ENCODE peak calls at places on chromosomes 13 and 19, in four cellular contexts. V is breast epithelium, O is thoracic aorta, H is upper lobe of left lung. A is an unnamed sample.
A peak's percentile ranks its signal among the peaks of the same experiment; 100 is the strongest.

GRCh38 chr19:48064509-48064908 is 20.6 kb upstream of the CABP5 start:
- DNase-seq in O (no peak), V (no peak), H (no peak), A (no peak)

GRCh38 chr19:32232449-32232848 is 113.0 kb upstream of the ZNF507 start:
- DNase-seq in H (no peak), O (no peak), V (no peak), A (no peak)

GRCh38 chr13:99207511-99207910 is 6.9 kb downstream of the UBAC2 start:
- DNase-seq in V (no peak), O (no peak), H (no peak), A (no peak)

GRCh38 chr13:44040754-44041100 is 161.0 kb downstream of the LACC1 start:
- DNase-seq in H (no peak), V (no peak), O (no peak), A (no peak)

GRCh38 chr19:43798546-43799409 is 3.5 kb downstream of the LYPD5 start:
- DNase-seq in V (peak; percentile 80), H (peak; percentile 53), O (no peak), A (peak; percentile 47)

GRCh38 chr19:10294368-10294697 is 4.6 kb downstream of the ICAM5 start:
- DNase-seq in O (no peak), H (no peak), V (no peak), A (no peak)

GRCh38 chr19:47511128-47511517 is 3.7 kb downstream of the NAPA start:
- DNase-seq in O (no peak), H (peak; percentile 65), V (no peak), A (no peak)

GRCh38 chr13:110520431-110521295 is 40.9 kb downstream of the RAB20 start:
- DNase-seq in V (peak; percentile 71), H (peak; percentile 95), O (peak; percentile 74), A (no peak)

GRCh38 chr13:51249767-51250741 is 27.9 kb downstream of the FAM124A start:
- DNase-seq in H (no peak), V (no peak), O (no peak), A (no peak)

GRCh38 chr19:48624791-48625723 is 5.8 kb downstream of the SPHK2 start:
- DNase-seq in V (no peak), H (peak; percentile 24), O (no peak), A (no peak)

GRCh38 chr19:6564393-6564792 is 26.6 kb downstream of the CD70 start:
- DNase-seq in H (no peak), O (no peak), V (no peak), A (no peak)

GRCh38 chr19:38076337-38076736 is 147.7 kb downstream of the DPF1 start:
- DNase-seq in O (no peak), H (no peak), V (no peak), A (no peak)

GRCh38 chr13:30143671-30144400 is 163.5 kb downstream of the KATNAL1 start:
- DNase-seq in O (no peak), V (no peak), H (no peak), A (no peak)

GRCh38 chr13:68551701-68552522 is 1321.8 kb upstream of the PCDH9 start:
- DNase-seq in H (no peak), O (no peak), V (no peak), A (no peak)

GRCh38 chr13:99237981-99238662 is 20.1 kb downstream of the GPR18 start:
- DNase-seq in O (no peak), H (no peak), V (no peak), A (no peak)

GRCh38 chr13:98794498-98794897 is 42.0 kb upstream of the SLC15A1 start:
- DNase-seq in V (no peak), O (no peak), H (no peak), A (no peak)

GRCh38 chr19:7862413-7862951 is 11.7 kb downstream of the PRR36 start:
- DNase-seq in O (no peak), V (no peak), H (peak; percentile 74), A (peak; percentile 75)

GRCh38 chr19:16449330-16449961 is 22.3 kb downstream of the EPS15L1 start:
- DNase-seq in O (no peak), V (no peak), H (peak; percentile 47), A (no peak)

GRCh38 chr13:40613192-40613818 is 53.1 kb downstream of the FOXO1 start:
- DNase-seq in V (no peak), H (peak; percentile 47), O (no peak), A (peak; percentile 31)

GRCh38 chr19:5138606-5139594 is 170.0 kb downstream of the KDM4B start:
- DNase-seq in O (no peak), H (peak; percentile 59), V (no peak), A (peak; percentile 48)

GRCh38 chr19:57406516-57407123 is 4.3 kb upstream of the ZNF17 start:
- DNase-seq in H (peak; percentile 63), V (peak; percentile 24), O (no peak), A (peak; percentile 67)

GRCh38 chr19:51256053-51256682 is 5.3 kb downstream of the SIGLECL1 start:
- DNase-seq in H (no peak), V (no peak), O (no peak), A (no peak)
- H3K27ac ChIP-seq in H (no peak overlapping the region), V (no peak overlapping the region), O (no peak overlapping the region), A (no peak overlapping the region)

GRCh38 chr19:34172661-34173144 is 399 bp downstream of the LSM14A start:
- DNase-seq in H (peak; percentile 28), V (no peak), O (no peak), A (no peak)

GRCh38 chr19:34171877-34172660 is at the start of gene LSM14A:
- DNase-seq in V (peak; percentile 91), H (peak; percentile 95), O (peak; percentile 68), A (peak; percentile 88)

GRCh38 chr19:34176581-34176980 is 4.3 kb downstream of the LSM14A start:
- DNase-seq in V (no peak), H (no peak), O (no peak), A (no peak)

GRCh38 chr19:34171539-34171876 is 796 bp upstream of the LSM14A start:
- DNase-seq in H (no peak), O (no peak), V (no peak), A (no peak)

GRCh38 chr19:34173145-34173956 is 1.0 kb downstream of the LSM14A start:
- DNase-seq in V (peak; percentile 71), H (peak; percentile 40), O (no peak), A (no peak)
- TF ChIP-seq CTCF in V (no peak), H (no peak), O (no peak), A (no peak)

GRCh38 chr19:30562981-30563380 is 190.8 kb downstream of the ZNF536 start:
- DNase-seq in O (no peak), H (no peak), V (no peak), A (no peak)
- H3K27me3 ChIP-seq in O (no peaks in the 10 kb centered on the region), H (no peaks in the 10 kb centered on the region), V (no peaks in the 10 kb centered on the region), A (no peaks in the 10 kb centered on the region)

DNA sequence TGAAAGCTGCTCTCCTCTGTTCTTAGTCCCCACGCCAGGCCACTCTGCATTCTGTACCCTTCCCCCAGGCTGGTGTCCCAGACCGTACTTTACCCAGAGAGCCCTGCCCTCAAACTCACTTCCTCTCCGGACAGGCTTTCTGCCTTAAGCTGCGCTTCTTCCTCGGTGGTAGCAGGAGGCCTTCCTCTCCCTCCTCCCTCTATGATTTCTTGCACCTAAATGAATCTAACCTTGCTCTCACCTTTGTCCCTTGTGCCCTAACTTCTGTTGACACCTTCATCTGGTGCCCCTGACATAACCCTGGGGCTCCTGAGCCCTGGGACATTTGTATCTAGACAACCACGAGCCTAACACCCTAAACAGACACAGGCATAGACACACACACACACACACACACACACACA is 29.6 kb upstream of the CEACAM21 start:
- DNase-seq in O (no peak), H (peak; percentile 60), V (no peak), A (peak; percentile 29)
- H3K27ac ChIP-seq in O (peak overlapping the region; percentile 8), H (peak overlapping the region; percentile 77), V (no peak overlapping the region), A (peak overlapping the region; percentile 64)

GRCh38 chr13:111614613-111615012 is 294.2 kb downstream of the TEX29 start:
- DNase-seq in O (no peak), V (no peak), H (no peak), A (no peak)
- TF ChIP-seq CTCF in O (no peak), V (no peak), H (no peak), A (no peak)

GRCh38 chr19:709965-710714 is 1.4 kb downstream of the PALM start:
- DNase-seq in V (no peak), O (no peak), H (no peak), A (no peak)
- H3K27me3 ChIP-seq in V (no peaks in the 10 kb centered on the region), O (no peaks in the 10 kb centered on the region), H (no peaks in the 10 kb centered on the region), A (peaks cover 25% of the 10 kb centered on the region)

GRCh38 chr13:32426981-32427851 is 714 bp downstream of the N4BP2L1 start:
- DNase-seq in O (no peak), V (peak; percentile 52), H (peak; percentile 69), A (peak; percentile 29)
- H3K27ac ChIP-seq in O (peak overlapping the region; percentile 79), V (peak overlapping the region; percentile 98), H (peak overlapping the region; percentile 96), A (peak overlapping the region; percentile 91)

DNA sequence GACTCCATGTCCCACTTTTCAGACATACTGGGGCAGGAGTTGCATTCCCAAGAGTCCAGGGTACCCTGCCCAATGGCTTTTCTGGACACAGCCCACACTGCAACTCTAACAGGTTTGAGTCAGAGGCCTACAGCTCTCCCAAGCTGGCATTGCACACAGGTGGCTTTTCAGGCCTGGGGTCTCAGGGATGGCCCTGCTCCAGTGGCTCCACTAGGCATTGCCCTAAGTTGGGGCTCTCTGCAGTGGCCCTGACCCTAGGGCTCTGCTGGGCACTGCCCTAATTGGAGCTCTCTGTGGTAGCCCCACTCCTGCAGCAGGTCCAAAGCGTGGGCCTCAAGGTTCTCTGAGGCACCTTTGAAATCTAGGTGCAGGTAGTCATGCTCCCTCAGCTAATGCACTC is 408.8 kb downstream of the SUCLA2 start:
- DNase-seq in O (no peak), V (no peak), H (no peak), A (no peak)
- TF ChIP-seq CTCF in O (no peak), V (no peak), H (no peak), A (no peak)

GRCh38 chr19:46090444-46090843 is 34.0 kb downstream of the IGFL3 start:
- DNase-seq in O (no peak), V (no peak), H (no peak), A (no peak)
- H3K27me3 ChIP-seq in O (no peaks in the 10 kb centered on the region), V (no peaks in the 10 kb centered on the region), H (no peaks in the 10 kb centered on the region), A (peaks cover 8% of the 10 kb centered on the region)

GRCh38 chr19:54172413-54172763 is 572 bp downstream of the TMC4 start:
- DNase-seq in V (no peak), H (peak; percentile 55), O (no peak), A (no peak)
- H3K27ac ChIP-seq in V (peak overlapping the region; percentile 87), H (peak overlapping the region; percentile 80), O (no peak overlapping the region), A (no peak overlapping the region)